ENCODE peak calls at places on chromosomes 2 and 18, in five cellular contexts. F, C, B, E and J are unnamed samples.

GRCh38 chr2:191927991-191928390 is 81.1 kb upstream of the CAVIN2 start:
- DNase-seq in E (no peak), B (peak), F (no peak), C (no peak), J (peak)

GRCh38 chr2:105836840-105837692 is 92.4 kb downstream of the NCK2 start:
- DNase-seq in B (no peak), C (no peak), E (no peak), F (no peak), J (no peak)

GRCh38 chr2:230885467-230886130 is 20.9 kb downstream of the ITM2C start:
- DNase-seq in C (peak), E (peak), F (peak), B (peak), J (peak)

GRCh38 chr2:176002684-176003225 is 688 bp upstream of the LNPK start:
- DNase-seq in E (no peak), B (no peak), F (no peak), C (no peak), J (peak)

GRCh38 chr2:102085238-102085637 is 57.3 kb upstream of the IL1R1 start:
- DNase-seq in C (no peak), F (no peak), E (no peak), B (no peak), J (no peak)

GRCh38 chr2:204871246-204871953 is 326.1 kb downstream of the PARD3B start:
- DNase-seq in E (no peak), F (no peak), B (peak), C (no peak), J (peak)

GRCh38 chr18:78006805-78007204 is 757.2 kb downstream of the GALR1 start:
- DNase-seq in C (peak), F (no peak), E (no peak), B (no peak), J (no peak)

GRCh38 chr2:144082777-144083176 is 437.1 kb downstream of the ZEB2 start:
- DNase-seq in B (no peak), E (no peak), C (no peak), F (no peak), J (no peak)

GRCh38 chr2:19219060-19219459 is 139.4 kb downstream of the OSR1 start:
- DNase-seq in F (no peak), B (no peak), E (no peak), C (no peak), J (no peak)

GRCh38 chr2:239960929-239961661 is 64.0 kb downstream of the NDUFA10 start:
- DNase-seq in C (no peak), F (no peak), E (peak), B (no peak), J (no peak)

GRCh38 chr2:190627881-190628412 is 20.9 kb upstream of the NAB1 start:
- DNase-seq in C (no peak), E (no peak), B (no peak), F (no peak), J (no peak)

GRCh38 chr2:204529795-204530463 is 15.3 kb upstream of the PARD3B start:
- DNase-seq in E (no peak), F (no peak), C (no peak), B (no peak), J (no peak)

GRCh38 chr2:237818066-237818473 is 19.5 kb downstream of the RBM44 start:
- DNase-seq in B (peak), F (no peak), E (no peak), C (no peak), J (peak)

GRCh38 chr2:26346454-26347053 is at the start of gene ADGRF3:
- DNase-seq in F (peak), E (peak), C (peak), B (peak), J (peak)

GRCh38 chr2:49861821-49862220 is 707.5 kb upstream of the FSHR start:
- DNase-seq in B (no peak), E (no peak), F (no peak), C (no peak), J (no peak)

GRCh38 chr2:139963863-139964355 is 1183.7 kb upstream of the NXPH2 start:
- DNase-seq in C (no peak), F (no peak), B (no peak), E (no peak), J (no peak)

GRCh38 chr2:101341421-101341820 is 32.9 kb upstream of the RNF149 start:
- DNase-seq in F (peak), C (no peak), B (no peak), E (peak), J (no peak)

GRCh38 chr2:41962912-41963652 is 84.7 kb upstream of the PKDCC start:
- DNase-seq in F (no peak), E (no peak), B (peak), C (no peak), J (no peak)

GRCh38 chr2:19251554-19251953 is 106.9 kb downstream of the OSR1 start:
- DNase-seq in F (no peak), C (no peak), B (no peak), E (no peak), J (peak)

GRCh38 chr2:190981733-190982132 is 32.2 kb downstream of the STAT1 start:
- DNase-seq in B (no peak), E (no peak), F (no peak), C (no peak), J (no peak)

GRCh38 chr2:55759271-55759921 is 65.8 kb upstream of the PNPT1 start:
- DNase-seq in F (no peak), E (no peak), C (no peak), B (no peak), J (no peak)

GRCh38 chr2:100274076-100274475 is 48.2 kb downstream of the LONRF2 start:
- DNase-seq in E (no peak), B (no peak), F (peak), C (no peak), J (no peak)

GRCh38 chr2:190415794-190416729 is 7.9 kb downstream of the MFSD6 start:
- DNase-seq in F (no peak), C (no peak), B (no peak), E (no peak), J (no peak)

GRCh38 chr2:143694335-143694734 is 565.1 kb downstream of the ARHGAP15 start:
- DNase-seq in F (no peak), E (no peak), C (no peak), B (no peak), J (no peak)

GRCh38 chr18:79507546-79508480 is 112.1 kb downstream of the NFATC1 start:
- DNase-seq in F (no peak), C (no peak), B (no peak), E (no peak), J (peak)

GRCh38 chr2:241609859-241610793 is 26.8 kb downstream of the THAP4 start:
- DNase-seq in E (peak), C (peak), B (peak), F (peak), J (peak)
- H4K8ac ChIP-seq in E (peak), C (no peak), B (peak), F (no peak), J (no peak)

GRCh38 chr2:234979204-234980167 is 27.7 kb downstream of the SH3BP4 start:
- DNase-seq in C (no peak), E (no peak), F (no peak), B (peak), J (peak)

GRCh38 chr2:234981197-234982095 is 29.6 kb downstream of the SH3BP4 start:
- DNase-seq in E (peak), B (peak), C (peak), F (peak), J (peak)

GRCh38 chr2:234982096-234982834 is 30.4 kb downstream of the SH3BP4 start:
- DNase-seq in F (no peak), C (no peak), E (no peak), B (no peak), J (no peak)

GRCh38 chr2:234978466-234979203 is 26.8 kb downstream of the SH3BP4 start:
- DNase-seq in F (no peak), B (no peak), E (no peak), C (no peak), J (peak)

GRCh38 chr2:234980476-234981187 is 28.8 kb downstream of the SH3BP4 start:
- DNase-seq in B (peak), F (no peak), C (no peak), E (no peak), J (no peak)
- H4K8ac ChIP-seq in B (peak), F (no peak), C (no peak), E (no peak), J (peak)

GRCh38 chr18:61334951-61335736 is 1.9 kb downstream of the CDH20 start:
- DNase-seq in E (no peak), B (no peak), F (no peak), C (no peak), J (no peak)

GRCh38 chr18:61335737-61336555 is 2.7 kb downstream of the CDH20 start:
- DNase-seq in C (no peak), E (no peak), B (no peak), F (no peak), J (no peak)

GRCh38 chr18:61333746-61334490 is 688 bp downstream of the CDH20 start:
- DNase-seq in B (peak), E (peak), C (peak), F (peak), J (no peak)

GRCh38 chr18:61333271-61333745 is at the start of gene CDH20:
- DNase-seq in B (no peak), C (peak), E (peak), F (peak), J (no peak)

DNA sequence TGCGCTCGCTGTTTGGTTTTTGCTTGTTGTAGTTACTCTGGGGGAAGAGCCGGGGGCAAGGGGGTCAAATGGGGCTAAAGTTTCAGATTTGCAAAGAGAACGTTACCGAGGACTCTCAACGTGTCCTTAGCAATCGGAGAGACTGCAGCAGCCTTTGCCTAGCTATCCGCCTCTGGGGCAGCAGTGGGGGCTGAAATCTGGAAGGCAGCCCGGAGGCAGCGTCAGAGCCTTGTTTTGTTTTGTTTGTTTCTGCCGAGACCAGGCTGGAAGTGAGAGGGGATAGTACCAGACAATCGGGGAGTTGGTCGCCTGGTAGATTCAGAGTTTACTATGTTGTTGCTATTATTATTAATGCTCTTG is 1.2 kb downstream of the CDH20 start:
- DNase-seq in B (no peak), C (no peak), E (peak), F (peak), J (no peak)
- H4K8ac ChIP-seq in B (no peak), C (no peak), E (peak), F (no peak), J (no peak)

GRCh38 chr2:17816396-17817245 is at the start of gene MSGN1:
- DNase-seq in F (no peak), C (no peak), E (no peak), B (no peak), J (no peak)
- H4K8ac ChIP-seq in F (no peak), C (no peak), E (no peak), B (peak), J (no peak)

GRCh38 chr18:23503967-23504352 is 649 bp downstream of the RMC1 start:
- DNase-seq in B (peak), C (no peak), F (no peak), E (no peak), J (no peak)
- H4K8ac ChIP-seq in B (peak), C (no peak), F (no peak), E (no peak), J (peak)

GRCh38 chr18:50266248-50266704 is at the start of gene CFAP53:
- DNase-seq in E (peak), F (peak), C (peak), B (peak), J (peak)

GRCh38 chr18:50273203-50274043 is 7.1 kb upstream of the CFAP53 start:
- DNase-seq in E (no peak), F (no peak), C (no peak), B (no peak), J (no peak)

GRCh38 chr18:50272593-50272992 is 6.3 kb upstream of the CFAP53 start:
- DNase-seq in C (no peak), F (no peak), B (no peak), E (no peak), J (no peak)

GRCh38 chr18:50262977-50263376 is 3.3 kb downstream of the CFAP53 start:
- DNase-seq in E (no peak), C (no peak), B (no peak), F (no peak), J (no peak)

DNA sequence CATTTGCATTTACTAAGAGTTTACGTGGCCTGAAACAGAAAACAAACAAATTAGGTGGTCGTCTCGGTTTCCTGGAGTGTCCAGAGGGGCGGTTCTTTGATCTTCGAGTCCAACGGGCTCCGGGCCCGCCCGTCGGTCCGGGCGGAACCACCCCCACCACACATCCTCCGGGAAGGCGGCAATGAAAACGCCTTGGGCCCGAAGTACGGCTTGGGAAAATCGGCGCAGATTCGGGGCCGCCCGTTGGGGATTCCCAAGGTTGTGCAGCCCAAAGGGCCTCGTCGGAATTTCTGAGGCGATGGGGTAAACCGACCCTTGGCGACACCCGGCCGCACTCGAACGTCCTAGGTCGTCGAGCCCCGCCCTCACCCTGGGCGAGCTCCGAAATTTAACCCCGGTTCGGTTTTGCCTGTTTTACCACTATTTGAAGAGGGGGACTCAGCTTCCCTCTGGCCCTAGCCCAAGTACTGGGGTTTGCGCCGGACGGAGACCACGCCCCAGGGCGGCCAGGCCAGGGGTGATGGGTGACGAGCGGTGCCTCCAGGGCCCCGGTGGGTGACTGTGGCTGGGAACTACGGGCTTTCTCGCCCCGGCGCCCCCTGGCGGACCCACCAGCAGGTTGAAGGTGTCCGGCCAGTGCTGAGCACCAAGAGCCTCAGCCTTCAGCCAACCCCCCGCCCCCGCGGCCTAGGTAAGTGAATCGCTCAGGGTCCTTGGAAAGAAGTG is 1.9 kb upstream of the CFAP53 start:
- DNase-seq in C (peak), E (peak), F (peak), B (peak), J (peak)
- H4K8ac ChIP-seq in C (no peak), E (no peak), F (no peak), B (no peak), J (peak)

GRCh38 chr2:129191530-129191929 is 787.9 kb upstream of the RAB6C start:
- DNase-seq in E (peak), B (no peak), F (peak), C (peak), J (no peak)
- H4K8ac ChIP-seq in E (no peak), B (no peak), F (no peak), C (no peak), J (no peak)

GRCh38 chr2:73776869-73777519 is 2.9 kb downstream of the DUSP11 start:
- DNase-seq in B (peak), C (no peak), E (no peak), F (no peak), J (peak)

GRCh38 chr2:73776381-73776780 is 3.5 kb downstream of the DUSP11 start:
- DNase-seq in B (no peak), F (no peak), C (no peak), E (no peak), J (no peak)

GRCh38 chr2:73780242-73780582 is 309 bp upstream of the DUSP11 start:
- DNase-seq in B (no peak), E (no peak), C (no peak), F (no peak), J (no peak)

DNA sequence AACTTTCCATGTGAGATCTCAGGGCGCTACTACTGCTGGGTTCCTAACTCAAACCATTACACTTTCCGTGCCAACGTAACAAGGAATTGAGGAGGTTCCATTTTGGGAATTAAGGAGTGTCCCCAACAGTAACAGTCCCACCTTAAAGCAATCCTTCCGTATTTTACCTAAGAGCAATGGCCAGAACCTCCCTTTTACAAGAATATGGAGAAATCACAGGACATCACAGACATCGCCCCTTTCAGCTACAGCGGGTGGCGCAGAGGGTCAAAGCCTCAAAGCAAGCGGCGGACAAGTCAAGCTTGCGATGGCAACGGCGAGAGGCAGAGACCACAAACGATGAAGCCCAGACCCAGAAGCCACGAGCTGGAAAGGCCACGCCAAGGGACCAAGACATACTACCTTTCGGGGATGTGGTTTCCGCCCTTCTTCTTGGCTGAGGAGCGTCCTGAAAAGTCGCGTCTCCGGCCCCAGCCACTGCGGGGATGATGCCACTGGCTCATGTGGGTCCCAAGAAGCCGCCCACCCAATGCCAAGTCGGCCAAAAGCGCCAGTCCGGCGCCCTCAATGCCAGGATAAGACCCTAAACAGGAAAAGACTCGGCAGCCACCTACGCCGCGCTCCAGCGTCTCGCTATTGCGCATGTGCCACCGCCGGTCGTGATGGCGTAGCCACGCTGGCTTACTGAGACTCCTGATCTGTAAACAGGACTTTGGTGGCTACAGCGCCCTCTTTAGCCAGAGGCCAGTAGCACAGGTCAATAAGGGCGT is at the start of gene DUSP11:
- DNase-seq in E (peak), F (peak), C (peak), B (peak), J (peak)
- H4K8ac ChIP-seq in E (peak), F (no peak), C (no peak), B (peak), J (peak)

GRCh38 chr2:85398426-85399182 is 11.6 kb downstream of the CAPG start:
- DNase-seq in B (no peak), C (no peak), E (no peak), F (no peak), J (no peak)

GRCh38 chr2:85395912-85396475 is 14.2 kb downstream of the CAPG start:
- DNase-seq in C (no peak), E (no peak), F (no peak), B (no peak), J (no peak)

GRCh38 chr2:85397925-85398331 is 12.2 kb downstream of the CAPG start:
- DNase-seq in E (no peak), F (no peak), B (no peak), C (no peak), J (no peak)

GRCh38 chr2:85394976-85395375 is 15.2 kb downstream of the CAPG start:
- DNase-seq in E (no peak), F (no peak), B (no peak), C (no peak), J (no peak)

DNA sequence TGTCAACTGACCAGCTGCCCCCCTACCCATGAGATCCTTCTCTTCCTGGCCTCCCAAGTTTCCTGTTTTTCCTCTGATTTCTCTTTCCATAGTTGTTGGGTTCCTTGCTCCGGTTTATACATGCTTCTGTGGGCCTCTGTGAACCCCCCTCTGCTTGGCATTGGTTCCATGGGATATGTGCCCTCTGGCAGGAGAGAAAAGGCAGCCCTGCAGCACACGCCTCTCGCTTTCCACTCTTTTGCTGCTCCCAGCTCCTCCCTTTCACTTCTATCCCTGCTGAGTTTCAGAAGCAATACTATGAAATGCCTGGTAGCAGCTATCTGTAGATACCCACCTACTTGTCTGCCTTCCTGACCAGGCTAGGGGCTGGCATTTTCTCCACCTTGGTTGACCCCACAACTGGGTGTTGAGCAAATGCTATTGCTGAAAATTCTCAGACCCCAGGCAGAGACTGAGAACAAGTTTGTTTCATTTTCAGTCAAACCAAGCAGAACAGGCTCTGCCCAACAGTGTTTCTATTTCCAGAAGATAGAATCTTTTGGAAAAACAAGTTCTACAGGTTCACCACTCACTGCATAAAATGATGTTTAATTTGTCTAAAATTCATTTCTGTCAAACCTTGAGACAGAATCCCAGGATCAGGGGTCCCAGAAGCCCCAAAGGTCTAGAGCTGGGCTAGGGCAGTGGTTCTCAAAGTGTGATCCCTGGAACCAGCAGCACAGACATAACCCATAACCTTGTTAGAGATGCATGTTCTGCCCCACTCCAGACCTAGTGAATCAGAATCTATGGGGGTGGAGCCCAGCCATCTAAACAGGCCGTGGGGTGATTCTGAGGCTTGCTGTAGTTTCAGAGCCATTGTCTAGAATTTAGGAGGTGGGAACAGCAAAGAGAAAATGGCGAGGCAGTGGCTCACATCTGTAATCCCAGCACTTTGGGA is 13.4 kb downstream of the CAPG start:
- DNase-seq in F (no peak), B (no peak), E (no peak), C (no peak), J (no peak)
- H4K8ac ChIP-seq in F (no peak), B (no peak), E (no peak), C (no peak), J (no peak)